ENCODE peak calls at places on chromosomes 7 and 10, in four cellular contexts. O is dorsolateral prefrontal cortex, S is left ventricle myocardium inferior, G is transverse colon. F is an unnamed sample.

GRCh38 chr7:131948434-131949053 is 392.1 kb upstream of the PODXL start:
- DNase-seq in S (peak), G (peak), O (no peak), F (no peak)

GRCh38 chr7:94223375-94224084 is 171.2 kb upstream of the COL1A2 start:
- DNase-seq in S (no peak), O (no peak), G (no peak), F (peak)

GRCh38 chr10:99766282-99766681 is 16.2 kb upstream of the ABCC2 start:
- DNase-seq in O (no peak), G (no peak), S (no peak), F (no peak)

GRCh38 chr10:122189185-122189584 is 81.9 kb upstream of the BTBD16 start:
- DNase-seq in S (no peak), O (no peak), G (no peak), F (no peak)

GRCh38 chr7:135208417-135208793 is 2.9 kb downstream of the WDR91 start:
- DNase-seq in S (no peak), G (no peak), O (no peak), F (no peak)

GRCh38 chr10:5188358-5188757 is 3.4 kb upstream of the AKR1C8 start:
- DNase-seq in S (no peak), O (no peak), G (no peak), F (no peak)

GRCh38 chr10:76382381-76382851 is 951.0 kb downstream of the LRMDA start:
- DNase-seq in G (no peak), S (no peak), O (no peak), F (no peak)

GRCh38 chr7:74399006-74399405 is 54.7 kb upstream of the GTF2IRD1 start:
- DNase-seq in O (no peak), S (no peak), G (no peak), F (no peak)

GRCh38 chr7:27601217-27601616 is 61.5 kb downstream of the HIBADH start:
- DNase-seq in G (no peak), S (no peak), O (no peak), F (no peak)

GRCh38 chr10:101607124-101607523 is 19.0 kb downstream of the DPCD start:
- DNase-seq in S (no peak), O (no peak), G (no peak), F (no peak)

GRCh38 chr7:148242271-148242801 is 348.2 kb upstream of the C7orf33 start:
- DNase-seq in O (no peak), S (no peak), G (peak), F (peak)

GRCh38 chr10:124703778-124704427 is 40.3 kb downstream of the FAM53B start:
- DNase-seq in G (no peak), S (peak), O (peak), F (no peak)

GRCh38 chr7:69864283-69864682 is 266.0 kb downstream of the AUTS2 start:
- DNase-seq in G (no peak), S (no peak), O (no peak), F (no peak)

GRCh38 chr7:129853661-129854268 is 99.0 kb downstream of the UBE2H start:
- DNase-seq in O (no peak), G (no peak), S (no peak), F (peak)

GRCh38 chr10:132677096-132677904 is 108.6 kb downstream of the NKX6-2 start:
- DNase-seq in S (no peak), G (no peak), O (peak), F (no peak)

GRCh38 chr7:22808140-22808539 is 14.5 kb downstream of the TOMM7 start:
- DNase-seq in O (no peak), S (no peak), G (no peak), F (no peak)
- H3K27ac ChIP-seq in O (no peak), S (no peak), G (no peak), F (no peak)

GRCh38 chr7:55135462-55135861 is 116.6 kb downstream of the EGFR start:
- DNase-seq in G (no peak), O (no peak), S (no peak), F (no peak)
- H3K27ac ChIP-seq in G (no peak), O (no peak), S (no peak), F (peak)

GRCh38 chr7:137880432-137880831 is 33.7 kb upstream of the DGKI start:
- DNase-seq in G (no peak), O (no peak), S (no peak), F (peak)

GRCh38 chr7:137877301-137877700 is 30.5 kb upstream of the DGKI start:
- DNase-seq in G (no peak), O (no peak), S (no peak), F (no peak)

GRCh38 chr7:137881607-137882260 is 35.0 kb upstream of the DGKI start:
- DNase-seq in S (no peak), G (no peak), O (no peak), F (no peak)

GRCh38 chr7:137878333-137878961 is 31.7 kb upstream of the DGKI start:
- DNase-seq in G (peak), S (peak), O (no peak), F (no peak)

GRCh38 chr7:137879357-137880158 is 32.8 kb upstream of the DGKI start:
- DNase-seq in O (no peak), S (no peak), G (no peak), F (peak)
- H3K27ac ChIP-seq in O (no peak), S (peak), G (peak), F (peak)

DNA sequence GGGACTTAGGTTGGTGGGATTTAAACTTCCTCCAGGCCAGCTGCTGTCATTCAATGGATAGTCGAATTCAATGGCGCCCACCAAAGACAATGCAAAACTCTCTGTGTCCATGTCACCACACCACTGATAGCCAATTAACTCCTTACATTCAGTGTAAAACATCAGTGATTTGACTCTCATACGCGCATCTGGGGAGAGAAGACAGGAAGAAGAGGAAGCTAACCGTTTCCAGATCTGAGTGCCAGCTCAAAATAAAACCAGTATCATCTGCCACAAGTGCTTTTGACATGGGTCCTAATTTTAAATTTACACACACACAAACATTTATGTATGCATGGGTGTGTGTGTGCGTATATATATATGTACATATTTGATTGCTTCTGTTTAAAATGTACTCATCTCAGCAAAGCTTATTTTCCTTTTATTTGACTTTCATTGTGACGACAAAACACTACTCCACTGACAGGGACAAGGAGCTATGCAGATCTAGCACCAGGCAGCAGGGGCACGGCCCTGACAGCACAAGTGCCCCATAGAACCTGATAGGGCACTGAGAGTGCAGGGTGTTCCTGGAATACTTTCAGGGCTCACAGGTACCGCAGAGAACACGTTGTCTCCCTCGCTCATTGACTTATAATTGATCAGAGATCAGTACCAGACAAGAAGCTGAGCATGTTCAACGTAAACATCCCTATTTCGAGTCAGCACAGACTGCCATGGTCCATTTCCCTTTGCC is 176.2 kb downstream of the COBL start:
- DNase-seq in O (no peak), G (no peak), S (peak), F (no peak)
- H3K27ac ChIP-seq in O (peak), G (no peak), S (peak), F (no peak)